ENCODE peak calls at places on chromosomes 5 and 9, in four cellular contexts. L is AG20443, U is left ventricle myocardium inferior, A is T follicular helper cell. S is an unnamed sample.

GRCh38 chr9:125850763-125851162 is 103.6 kb downstream of the PBX3 start:
- DNase-seq in U (no peak), L (no peak), A (no peak), S (no peak)

GRCh38 chr5:61254969-61255555 is 77.0 kb upstream of the ZSWIM6 start:
- DNase-seq in A (no peak), U (no peak), L (no peak), S (no peak)

GRCh38 chr5:175824621-175825020 is 46.8 kb upstream of the CPLX2 start:
- DNase-seq in U (no peak), L (no peak), A (no peak), S (no peak)

GRCh38 chr5:131622633-131623032 is 12.4 kb downstream of the RAPGEF6 start:
- DNase-seq in U (no peak), L (peak), A (no peak), S (no peak)

GRCh38 chr5:56060276-56061110 is 65.7 kb upstream of the IL6ST start:
- DNase-seq in A (no peak), U (no peak), L (no peak), S (no peak)

GRCh38 chr5:87526131-87526530 is 113.4 kb upstream of the CCNH start:
- DNase-seq in L (no peak), U (no peak), A (no peak), S (no peak)

GRCh38 chr5:147734839-147735238 is 47.7 kb downstream of the JAKMIP2 start:
- DNase-seq in L (no peak), U (no peak), A (no peak), S (no peak)

GRCh38 chr9:105126233-105126632 is 118.2 kb upstream of the SLC44A1 start:
- DNase-seq in L (no peak), A (no peak), U (no peak), S (no peak)

GRCh38 chr5:132327278-132327959 is 33.2 kb downstream of the SLC22A4 start:
- DNase-seq in A (no peak), U (no peak), L (peak), S (peak)

GRCh38 chr9:27205198-27205597 is 91.8 kb downstream of the EQTN start:
- DNase-seq in L (no peak), U (no peak), A (no peak), S (no peak)

GRCh38 chr9:83472221-83472665 is 66.0 kb downstream of the FRMD3 start:
- DNase-seq in L (no peak), U (peak), A (no peak), S (no peak)

GRCh38 chr5:65078331-65078730 is 309.6 kb downstream of the CWC27 start:
- DNase-seq in U (no peak), L (no peak), A (no peak), S (no peak)

GRCh38 chr5:2732004-2732403 is 19.5 kb downstream of the IRX2 start:
- DNase-seq in U (no peak), A (no peak), L (no peak), S (no peak)

GRCh38 chr5:140926903-140927573 is 939 bp downstream of the PCDHAC1 start:
- DNase-seq in U (peak), A (no peak), L (peak), S (no peak)

GRCh38 chr5:14580037-14581034 is 1.3 kb upstream of the OTULINL start:
- DNase-seq in U (no peak), L (peak), A (no peak), S (peak)

GRCh38 chr5:33120671-33121070 is 320.1 kb upstream of the TARS1 start:
- DNase-seq in L (peak), A (no peak), U (no peak), S (peak)

GRCh38 chr9:12849486-12850010 is 74.7 kb downstream of the LURAP1L start:
- DNase-seq in A (no peak), U (no peak), L (peak), S (no peak)

GRCh38 chr5:34772691-34773090 is 66.3 kb upstream of the TTC23L start:
- DNase-seq in L (no peak), U (no peak), A (no peak), S (no peak)

GRCh38 chr9:136160321-136160938 is 41.8 kb upstream of the TMEM250 start:
- DNase-seq in U (no peak), L (no peak), A (no peak), S (no peak)

GRCh38 chr5:34452170-34452828 is 203.8 kb upstream of the RAI14 start:
- DNase-seq in U (no peak), L (peak), A (no peak), S (no peak)

GRCh38 chr5:122142480-122142879 is 13.1 kb downstream of the ZNF474 start:
- DNase-seq in L (peak), U (no peak), A (no peak), S (no peak)

GRCh38 chr9:110220809-110221208 is 12.8 kb upstream of the C9orf152 start:
- DNase-seq in U (no peak), L (no peak), A (no peak), S (no peak)

GRCh38 chr5:143922718-143923117 is 110.8 kb downstream of the HMHB1 start:
- DNase-seq in U (no peak), A (no peak), L (peak), S (no peak)

GRCh38 chr9:94920439-94920951 is 194.0 kb downstream of the AOPEP start:
- DNase-seq in L (peak), A (no peak), U (peak), S (no peak)

GRCh38 chr5:143976055-143976454 is 164.1 kb downstream of the HMHB1 start:
- DNase-seq in A (no peak), U (no peak), L (no peak), S (no peak)

GRCh38 chr9:36401179-36401740 is 1.2 kb upstream of the RNF38 start:
- DNase-seq in L (peak), U (no peak), A (peak), S (no peak)

GRCh38 chr9:136170291-136170901 is 34.5 kb downstream of the LHX3 start:
- DNase-seq in U (no peak), L (peak), A (peak), S (no peak)

GRCh38 chr9:7536310-7536939 is 263.2 kb downstream of the DMAC1 start:
- DNase-seq in A (no peak), U (no peak), L (peak), S (peak)

GRCh38 chr5:65831276-65831675 is 95.1 kb upstream of the ERBIN start:
- DNase-seq in U (no peak), L (no peak), A (no peak), S (no peak)

GRCh38 chr5:82259172-82259800 is 18.9 kb downstream of the RPS23 start:
- DNase-seq in U (no peak), A (no peak), L (peak), S (peak)

GRCh38 chr9:88980732-88981336 is 10.4 kb upstream of the S1PR3 start:
- DNase-seq in L (peak), A (no peak), U (no peak), S (peak)

GRCh38 chr9:13791816-13792215 is 512.3 kb upstream of the MPDZ start:
- DNase-seq in U (no peak), L (no peak), A (no peak), S (no peak)

GRCh38 chr9:108389056-108389455 is 466.7 kb downstream of the ACTL7B start:
- DNase-seq in U (no peak), L (no peak), A (no peak), S (no peak)